ENCODE peak calls at places on chromosome 1, in seven cellular contexts. One of them, this sample, is unnamed.

GRCh38 chr1:245361056-245361455 is 206.3 kb downstream of the KIF26B start:
- DNase-seq in lower lobe of right lung: no peak
- DNase-seq in prostate gland: no peak
- DNase-seq in fibroblast of the aortic adventitia: no peak
- DNase-seq in bronchial epithelial cell: no peak
- DNase-seq in HFFc6: no peak
- DNase-seq in GM06990: no peak
- DNase-seq in this sample: no peak

GRCh38 chr1:175824079-175824478 is 80.7 kb upstream of the TNR start:
- DNase-seq in lower lobe of right lung: no peak
- DNase-seq in prostate gland: no peak
- DNase-seq in fibroblast of the aortic adventitia: no peak
- DNase-seq in bronchial epithelial cell: no peak
- DNase-seq in HFFc6: no peak
- DNase-seq in GM06990: no peak
- DNase-seq in this sample: no peak

GRCh38 chr1:25619101-25619890 is 2.7 kb downstream of the MAN1C1 start:
- DNase-seq in lower lobe of right lung: no peak
- DNase-seq in prostate gland: no peak
- DNase-seq in fibroblast of the aortic adventitia: peak
- DNase-seq in bronchial epithelial cell: no peak
- DNase-seq in HFFc6: no peak
- DNase-seq in GM06990: peak
- DNase-seq in this sample: peak

GRCh38 chr1:58282623-58283022 is 263.9 kb downstream of the OMA1 start:
- DNase-seq in lower lobe of right lung: no peak
- DNase-seq in prostate gland: no peak
- DNase-seq in fibroblast of the aortic adventitia: no peak
- DNase-seq in bronchial epithelial cell: no peak
- DNase-seq in HFFc6: no peak
- DNase-seq in GM06990: no peak
- DNase-seq in this sample: no peak

GRCh38 chr1:31753623-31754349 is 10.4 kb downstream of the ADGRB2 start:
- DNase-seq in lower lobe of right lung: no peak
- DNase-seq in prostate gland: no peak
- DNase-seq in fibroblast of the aortic adventitia: peak
- DNase-seq in bronchial epithelial cell: peak
- DNase-seq in HFFc6: no peak
- DNase-seq in GM06990: no peak
- DNase-seq in this sample: no peak

GRCh38 chr1:227775841-227776240 is 39.6 kb upstream of the PRSS38 start:
- DNase-seq in lower lobe of right lung: no peak
- DNase-seq in prostate gland: no peak
- DNase-seq in fibroblast of the aortic adventitia: no peak
- DNase-seq in bronchial epithelial cell: no peak
- DNase-seq in HFFc6: no peak
- DNase-seq in GM06990: no peak
- DNase-seq in this sample: no peak

GRCh38 chr1:212545941-212546638 is 62.5 kb upstream of the ATF3 start:
- DNase-seq in lower lobe of right lung: no peak
- DNase-seq in prostate gland: no peak
- DNase-seq in fibroblast of the aortic adventitia: peak
- DNase-seq in bronchial epithelial cell: peak
- DNase-seq in HFFc6: no peak
- DNase-seq in GM06990: no peak
- DNase-seq in this sample: no peak

GRCh38 chr1:67880056-67880601 is 46.9 kb upstream of the GNG12 start:
- DNase-seq in lower lobe of right lung: no peak
- DNase-seq in prostate gland: no peak
- DNase-seq in fibroblast of the aortic adventitia: peak
- DNase-seq in bronchial epithelial cell: peak
- DNase-seq in HFFc6: peak
- DNase-seq in GM06990: no peak
- DNase-seq in this sample: no peak

GRCh38 chr1:79811173-79811572 is 804.6 kb upstream of the ADGRL4 start:
- DNase-seq in lower lobe of right lung: no peak
- DNase-seq in prostate gland: no peak
- DNase-seq in fibroblast of the aortic adventitia: peak
- DNase-seq in bronchial epithelial cell: peak
- DNase-seq in HFFc6: peak
- DNase-seq in GM06990: no peak
- DNase-seq in this sample: no peak

GRCh38 chr1:198729195-198729863 is 90.5 kb downstream of the PTPRC start:
- DNase-seq in lower lobe of right lung: no peak
- DNase-seq in prostate gland: no peak
- DNase-seq in fibroblast of the aortic adventitia: no peak
- DNase-seq in bronchial epithelial cell: no peak
- DNase-seq in HFFc6: no peak
- DNase-seq in GM06990: no peak
- DNase-seq in this sample: no peak

GRCh38 chr1:154812911-154813816 is 56.9 kb downstream of the KCNN3 start:
- DNase-seq in lower lobe of right lung: no peak
- DNase-seq in prostate gland: peak
- DNase-seq in fibroblast of the aortic adventitia: no peak
- DNase-seq in bronchial epithelial cell: peak
- DNase-seq in HFFc6: peak
- DNase-seq in GM06990: no peak
- DNase-seq in this sample: no peak

GRCh38 chr1:226882631-226883409 is 12.4 kb downstream of the PSEN2 start:
- DNase-seq in lower lobe of right lung: no peak
- DNase-seq in prostate gland: no peak
- DNase-seq in fibroblast of the aortic adventitia: peak
- DNase-seq in bronchial epithelial cell: peak
- DNase-seq in HFFc6: peak
- DNase-seq in GM06990: peak
- DNase-seq in this sample: peak

GRCh38 chr1:216944864-216945505 is 221.8 kb upstream of the ESRRG start:
- DNase-seq in lower lobe of right lung: no peak
- DNase-seq in prostate gland: no peak
- DNase-seq in fibroblast of the aortic adventitia: no peak
- DNase-seq in bronchial epithelial cell: no peak
- DNase-seq in HFFc6: no peak
- DNase-seq in GM06990: no peak
- DNase-seq in this sample: no peak

GRCh38 chr1:60031116-60031515 is 42.5 kb downstream of the C1orf87 start:
- DNase-seq in lower lobe of right lung: no peak
- DNase-seq in prostate gland: no peak
- DNase-seq in fibroblast of the aortic adventitia: no peak
- DNase-seq in bronchial epithelial cell: no peak
- DNase-seq in HFFc6: no peak
- DNase-seq in GM06990: no peak
- DNase-seq in this sample: no peak

GRCh38 chr1:70503358-70503757 is 92.3 kb downstream of the CTH start:
- DNase-seq in lower lobe of right lung: no peak
- DNase-seq in prostate gland: no peak
- DNase-seq in fibroblast of the aortic adventitia: peak
- DNase-seq in bronchial epithelial cell: peak
- DNase-seq in HFFc6: peak
- DNase-seq in GM06990: no peak
- DNase-seq in this sample: no peak

GRCh38 chr1:39671433-39671792 is 494 bp downstream of the NT5C1A start:
- DNase-seq in lower lobe of right lung: no peak
- DNase-seq in prostate gland: no peak
- DNase-seq in fibroblast of the aortic adventitia: no peak
- DNase-seq in bronchial epithelial cell: no peak
- DNase-seq in HFFc6: no peak
- DNase-seq in GM06990: no peak
- DNase-seq in this sample: no peak

GRCh38 chr1:234326493-234327366 is 46.5 kb upstream of the COA6 start:
- DNase-seq in lower lobe of right lung: no peak
- DNase-seq in prostate gland: peak
- DNase-seq in fibroblast of the aortic adventitia: peak
- DNase-seq in bronchial epithelial cell: peak
- DNase-seq in HFFc6: peak
- DNase-seq in GM06990: peak
- DNase-seq in this sample: peak

GRCh38 chr1:25797939-25798338 is 2.1 kb upstream of the SELENON start:
- DNase-seq in lower lobe of right lung: no peak
- DNase-seq in prostate gland: no peak
- DNase-seq in fibroblast of the aortic adventitia: peak
- DNase-seq in bronchial epithelial cell: peak
- DNase-seq in HFFc6: peak
- DNase-seq in GM06990: no peak
- DNase-seq in this sample: no peak

GRCh38 chr1:38728176-38728908 is 131.2 kb downstream of the RRAGC start:
- DNase-seq in lower lobe of right lung: no peak
- DNase-seq in prostate gland: no peak
- DNase-seq in fibroblast of the aortic adventitia: peak
- DNase-seq in bronchial epithelial cell: peak
- DNase-seq in HFFc6: peak
- DNase-seq in GM06990: no peak
- DNase-seq in this sample: no peak

GRCh38 chr1:154463512-154463990 is 38.5 kb upstream of the TDRD10 start:
- DNase-seq in lower lobe of right lung: no peak
- DNase-seq in prostate gland: no peak
- DNase-seq in fibroblast of the aortic adventitia: no peak
- DNase-seq in bronchial epithelial cell: no peak
- DNase-seq in HFFc6: no peak
- DNase-seq in GM06990: peak
- DNase-seq in this sample: no peak

GRCh38 chr1:98260839-98261238 is 340.0 kb upstream of the DPYD start:
- DNase-seq in lower lobe of right lung: no peak
- DNase-seq in prostate gland: no peak
- DNase-seq in fibroblast of the aortic adventitia: no peak
- DNase-seq in bronchial epithelial cell: no peak
- DNase-seq in HFFc6: no peak
- DNase-seq in GM06990: no peak
- DNase-seq in this sample: no peak

GRCh38 chr1:1136547-1137230 is 20.8 kb upstream of the C1orf159 start:
- DNase-seq in lower lobe of right lung: peak
- DNase-seq in prostate gland: peak
- DNase-seq in fibroblast of the aortic adventitia: no peak
- DNase-seq in bronchial epithelial cell: no peak
- DNase-seq in HFFc6: no peak
- DNase-seq in GM06990: peak
- DNase-seq in this sample: peak

GRCh38 chr1:25706146-25707089 is 89.8 kb downstream of the MAN1C1 start:
- DNase-seq in lower lobe of right lung: no peak
- DNase-seq in prostate gland: no peak
- DNase-seq in fibroblast of the aortic adventitia: no peak
- DNase-seq in bronchial epithelial cell: no peak
- DNase-seq in HFFc6: no peak
- DNase-seq in GM06990: no peak
- DNase-seq in this sample: no peak

GRCh38 chr1:54323324-54323739 is 82.9 kb downstream of the SSBP3 start:
- DNase-seq in lower lobe of right lung: no peak
- DNase-seq in prostate gland: peak
- DNase-seq in fibroblast of the aortic adventitia: no peak
- DNase-seq in bronchial epithelial cell: peak
- DNase-seq in HFFc6: no peak
- DNase-seq in GM06990: no peak
- DNase-seq in this sample: no peak
- TF ChIP-seq CTCF in lower lobe of right lung: no peak
- TF ChIP-seq CTCF in prostate gland: peak
- TF ChIP-seq CTCF in fibroblast of the aortic adventitia: no peak
- TF ChIP-seq CTCF in bronchial epithelial cell: peak
- TF ChIP-seq CTCF in HFFc6: no peak
- TF ChIP-seq CTCF in GM06990: no peak
- TF ChIP-seq CTCF in this sample: no peak

GRCh38 chr1:30340934-30341333 is 382.5 kb downstream of the MATN1 start:
- DNase-seq in lower lobe of right lung: no peak
- DNase-seq in prostate gland: no peak
- DNase-seq in fibroblast of the aortic adventitia: no peak
- DNase-seq in bronchial epithelial cell: no peak
- DNase-seq in HFFc6: no peak
- DNase-seq in GM06990: no peak
- DNase-seq in this sample: no peak
- TF ChIP-seq CTCF in lower lobe of right lung: no peak
- TF ChIP-seq CTCF in prostate gland: no peak
- TF ChIP-seq CTCF in fibroblast of the aortic adventitia: no peak
- TF ChIP-seq CTCF in bronchial epithelial cell: no peak
- TF ChIP-seq CTCF in HFFc6: no peak
- TF ChIP-seq CTCF in GM06990: peak
- TF ChIP-seq CTCF in this sample: no peak

GRCh38 chr1:229156819-229157218 is 114.1 kb upstream of the RAB4A start:
- DNase-seq in lower lobe of right lung: no peak
- DNase-seq in prostate gland: peak
- DNase-seq in fibroblast of the aortic adventitia: peak
- DNase-seq in bronchial epithelial cell: no peak
- DNase-seq in HFFc6: no peak
- DNase-seq in GM06990: no peak
- DNase-seq in this sample: no peak
- TF ChIP-seq CTCF in lower lobe of right lung: peak
- TF ChIP-seq CTCF in prostate gland: peak
- TF ChIP-seq CTCF in fibroblast of the aortic adventitia: peak
- TF ChIP-seq CTCF in bronchial epithelial cell: peak
- TF ChIP-seq CTCF in HFFc6: no peak
- TF ChIP-seq CTCF in GM06990: peak
- TF ChIP-seq CTCF in this sample: peak

GRCh38 chr1:51345300-51345687 is 14.9 kb upstream of the TTC39A start:
- DNase-seq in lower lobe of right lung: no peak
- DNase-seq in prostate gland: no peak
- DNase-seq in fibroblast of the aortic adventitia: no peak
- DNase-seq in bronchial epithelial cell: no peak
- DNase-seq in HFFc6: no peak
- DNase-seq in GM06990: no peak
- DNase-seq in this sample: no peak

GRCh38 chr1:51343624-51344023 is 13.3 kb upstream of the TTC39A start:
- DNase-seq in lower lobe of right lung: no peak
- DNase-seq in prostate gland: no peak
- DNase-seq in fibroblast of the aortic adventitia: no peak
- DNase-seq in bronchial epithelial cell: no peak
- DNase-seq in HFFc6: no peak
- DNase-seq in GM06990: no peak
- DNase-seq in this sample: no peak

GRCh38 chr1:51344276-51344601 is 13.9 kb upstream of the TTC39A start:
- DNase-seq in lower lobe of right lung: no peak
- DNase-seq in prostate gland: no peak
- DNase-seq in fibroblast of the aortic adventitia: no peak
- DNase-seq in bronchial epithelial cell: no peak
- DNase-seq in HFFc6: no peak
- DNase-seq in GM06990: no peak
- DNase-seq in this sample: no peak

GRCh38 chr1:51346086-51346942 is 16.0 kb upstream of the TTC39A start:
- DNase-seq in lower lobe of right lung: no peak
- DNase-seq in prostate gland: no peak
- DNase-seq in fibroblast of the aortic adventitia: no peak
- DNase-seq in bronchial epithelial cell: no peak
- DNase-seq in HFFc6: no peak
- DNase-seq in GM06990: no peak
- DNase-seq in this sample: no peak

DNA sequence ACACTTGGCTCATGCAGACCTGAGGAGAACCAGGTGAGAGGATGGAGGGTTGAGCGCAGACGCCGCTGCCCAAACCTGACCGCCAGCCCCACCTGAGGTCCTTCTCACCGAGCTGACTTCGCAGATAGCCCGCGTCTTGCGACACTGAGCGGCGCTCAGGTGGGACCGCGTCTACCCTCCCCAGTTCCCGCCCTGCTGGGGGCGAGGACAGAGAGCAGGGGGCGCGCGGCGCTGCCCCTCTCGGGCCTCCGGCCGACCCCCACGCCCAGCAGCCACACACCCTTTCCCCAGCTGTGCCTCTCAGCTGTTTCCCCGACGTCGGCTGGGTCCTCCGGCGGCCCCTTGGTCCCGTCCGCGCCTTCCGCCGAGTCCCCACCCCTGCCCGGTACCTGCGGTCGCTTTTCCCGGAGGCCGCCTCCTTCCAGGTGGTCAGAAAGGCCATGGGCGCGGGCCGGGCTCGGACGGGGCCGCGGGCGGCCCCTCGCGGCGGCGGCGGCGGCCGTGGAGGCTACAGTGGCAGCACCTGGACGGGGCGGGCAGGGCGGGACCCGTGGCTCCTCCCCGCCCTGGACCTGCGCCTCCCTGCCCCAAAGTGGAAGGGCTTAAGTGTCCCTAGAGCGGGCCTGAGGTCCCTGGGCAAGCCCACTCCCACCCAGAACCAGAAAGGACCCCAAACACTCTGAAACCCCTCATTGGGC is 14.4 kb upstream of the TTC39A start:
- DNase-seq in lower lobe of right lung: peak
- DNase-seq in prostate gland: peak
- DNase-seq in fibroblast of the aortic adventitia: no peak
- DNase-seq in bronchial epithelial cell: no peak
- DNase-seq in HFFc6: no peak
- DNase-seq in GM06990: no peak
- DNase-seq in this sample: no peak
- TF ChIP-seq CTCF in lower lobe of right lung: peak
- TF ChIP-seq CTCF in prostate gland: peak
- TF ChIP-seq CTCF in fibroblast of the aortic adventitia: no peak
- TF ChIP-seq CTCF in bronchial epithelial cell: no peak
- TF ChIP-seq CTCF in HFFc6: no peak
- TF ChIP-seq CTCF in GM06990: peak
- TF ChIP-seq CTCF in this sample: peak

This sample was measured in GM13977.